ENCODE peak calls at places on chromosomes 4 and X, in six cellular contexts. M is NAMALWA; K is stromal cell of bone marrow; A is ascending aorta; I is stimulated activated CD4-positive, alpha-beta T cell treated with anti-CD3 and anti-CD28 coated beads, TNF-alpha, amount 100 ng/mL, for 24 hours; W is posterior cingulate gyrus. L is an unnamed sample.

GRCh38 chrX:154026136-154026806 is 6.6 kb upstream of the IRAK1 start:
- DNase-seq in M (no peak), K (no peak), A (no peak), I (no peak), W (no peak), L (no peak)

GRCh38 chr4:19399001-19399400 is 852.7 kb upstream of the SLIT2 start:
- DNase-seq in M (no peak), K (no peak), A (no peak), I (no peak), W (no peak), L (no peak)

GRCh38 chr4:77052352-77052751 is 23.4 kb downstream of the CCNI start:
- DNase-seq in M (no peak), K (no peak), A (no peak), I (peak; percentile 53), W (no peak), L (no peak)

GRCh38 chrX:13009256-13009655 is 34.3 kb downstream of the TMSB4X start:
- DNase-seq in M (no peak), K (no peak), A (no peak), I (no peak), W (no peak), L (no peak)

GRCh38 chrX:124641737-124642491 is 295.6 kb downstream of the SH2D1A start:
- DNase-seq in M (no peak), K (no peak), A (no peak), I (no peak), W (no peak), L (no peak)

GRCh38 chrX:13293700-13294099 is 26.2 kb downstream of the ATXN3L start:
- DNase-seq in M (no peak), K (no peak), A (no peak), I (no peak), W (no peak), L (no peak)

GRCh38 chr4:77025643-77026321 is 50.0 kb downstream of the CCNI start:
- DNase-seq in M (no peak), K (peak; percentile 65), A (no peak), I (no peak), W (no peak), L (no peak)

GRCh38 chr4:189845145-189845846 is 95.4 kb upstream of the FRG1 start:
- DNase-seq in M (peak; percentile 2), K (peak; percentile 36), A (no peak), I (no peak), W (no peak), L (no peak)

GRCh38 chr4:133263082-133263481 is 114.0 kb downstream of the PCDH10 start:
- DNase-seq in M (no peak), K (no peak), A (no peak), I (no peak), W (no peak), L (no peak)

GRCh38 chr4:56424697-56425514 is 10.5 kb downstream of the PPAT start:
- DNase-seq in M (peak; percentile 64), K (no peak), A (no peak), I (no peak), W (no peak), L (no peak)

GRCh38 chr4:2793920-2794706 is 1.2 kb downstream of the SH3BP2 start:
- DNase-seq in M (no peak), K (no peak), A (peak; percentile 71), I (no peak), W (no peak), L (no peak)

GRCh38 chrX:13427441-13428054 is 107.7 kb upstream of the ATXN3L start:
- DNase-seq in M (no peak), K (no peak), A (no peak), I (no peak), W (no peak), L (no peak)

GRCh38 chr4:120009731-120010130 is 56.9 kb downstream of the MAD2L1 start:
- DNase-seq in M (no peak), K (peak; percentile 67), A (no peak), I (no peak), W (no peak), L (no peak)

GRCh38 chrX:103446665-103447302 is 70.4 kb downstream of the BEX3 start:
- DNase-seq in M (no peak), K (no peak), A (no peak), I (no peak), W (no peak), L (no peak)

GRCh38 chr4:163697121-163697520 is 202.6 kb downstream of the TMA16 start:
- DNase-seq in M (no peak), K (no peak), A (no peak), I (no peak), W (no peak), L (no peak)

GRCh38 chr4:5365071-5366008 is 314.1 kb downstream of the STK32B start:
- DNase-seq in M (no peak), K (peak; percentile 34), A (no peak), I (no peak), W (no peak), L (no peak)

GRCh38 chrX:20066968-20067708 is 49.6 kb downstream of the MAP7D2 start:
- DNase-seq in M (peak; percentile 70), K (peak; percentile 31), A (no peak), I (no peak), W (no peak), L (no peak)

GRCh38 chrX:152913354-152913753 is 15.5 kb downstream of the ZNF185 start:
- DNase-seq in M (no peak), K (no peak), A (no peak), I (no peak), W (no peak), L (no peak)

GRCh38 chrX:118536687-118537461 is 41.3 kb downstream of the DOCK11 start:
- DNase-seq in M (peak; percentile 76), K (no peak), A (no peak), I (peak; percentile 22), W (no peak), L (no peak)

GRCh38 chrX:110171442-110171841 is 146.4 kb downstream of the AMMECR1 start:
- DNase-seq in M (no peak), K (no peak), A (no peak), I (no peak), W (no peak), L (no peak)

GRCh38 chr4:184896868-184897715 is 71.3 kb upstream of the ACSL1 start:
- DNase-seq in M (no peak), K (no peak), A (no peak), I (no peak), W (no peak), L (no peak)

GRCh38 chr4:180636696-180637095 is 1606.5 kb upstream of the TENM3 start:
- DNase-seq in M (no peak), K (peak; percentile 0), A (no peak), I (no peak), W (no peak), L (no peak)

GRCh38 chrX:131217878-131218486 is 71.1 kb downstream of the IGSF1 start:
- DNase-seq in M (no peak), K (no peak), A (no peak), I (no peak), W (no peak), L (no peak)

GRCh38 chr4:74451214-74451661 is 6.3 kb downstream of the AREG start:
- DNase-seq in M (no peak), K (peak; percentile 34), A (no peak), I (no peak), W (no peak), L (no peak)

GRCh38 chrX:9285342-9285771 is 179.5 kb upstream of the TBL1X start:
- DNase-seq in M (no peak), K (no peak), A (no peak), I (peak; percentile 64), W (no peak), L (no peak)

GRCh38 chr4:68858039-68858438 is 42.2 kb downstream of the UGT2B10 start:
- DNase-seq in M (no peak), K (no peak), A (no peak), I (no peak), W (no peak), L (no peak)

GRCh38 chrX:2766921-2767320 is 15.1 kb downstream of the XG start:
- DNase-seq in M (no peak), K (no peak), A (no peak), I (no peak), W (no peak), L (no peak)